ENCODE peak calls at places on chromosomes 16 and 17, in ten cellular contexts. G is stomach, P is uterus, I is breast epithelium, R is body of pancreas, J is esophagus muscularis mucosa, Q is spleen, S is transverse colon, O is IMR-90, L is Peyer's patch. F is an unnamed sample.

GRCh38 chr17:8472663-8473062 is 37.0 kb downstream of the NDEL1 start:
- DNase-seq in G (no peak), P (no peak), I (no peak), R (no peak), J (peak; percentile 34), Q (no peak), S (no peak), O (no peak), L (peak; percentile 38), F (no peak)

GRCh38 chr16:29837833-29838232 is 17.6 kb downstream of the MVP start:
- DNase-seq in G (no peak), P (no peak), I (no peak), R (no peak), J (no peak), Q (no peak), S (no peak), O (peak; percentile 67), L (no peak), F (no peak)

GRCh38 chr16:1773703-1774455 is 945 bp upstream of the MRPS34 start:
- DNase-seq in G (peak; percentile 70), P (no peak), I (no peak), R (peak; percentile 69), J (no peak), Q (no peak), S (peak; percentile 50), O (peak; percentile 24), L (peak; percentile 70), F (no peak)

GRCh38 chr16:48558269-48558915 is 51.6 kb downstream of the N4BP1 start:
- DNase-seq in G (no peak), P (no peak), I (no peak), R (no peak), J (no peak), Q (no peak), S (no peak), O (peak; percentile 67), L (no peak), F (no peak)

GRCh38 chr17:28897769-28898259 is 281 bp upstream of the FLOT2 start:
- DNase-seq in G (no peak), P (no peak), I (no peak), R (no peak), J (no peak), Q (no peak), S (no peak), O (no peak), L (no peak), F (no peak)

GRCh38 chr17:58556833-58557250 is 42.4 kb upstream of the MTMR4 start:
- DNase-seq in G (no peak), P (no peak), I (no peak), R (no peak), J (no peak), Q (no peak), S (no peak), O (no peak), L (no peak), F (no peak)

GRCh38 chr17:55580596-55581133 is 69.4 kb upstream of the SMIM36 start:
- DNase-seq in G (no peak), P (no peak), I (no peak), R (no peak), J (no peak), Q (no peak), S (no peak), O (no peak), L (no peak), F (no peak)

GRCh38 chr16:87203060-87203656 is 114.0 kb downstream of the C16orf95 start:
- DNase-seq in G (peak; percentile 54), P (no peak), I (no peak), R (no peak), J (no peak), Q (no peak), S (peak; percentile 68), O (peak; percentile 77), L (peak; percentile 81), F (peak; percentile 6)

GRCh38 chr16:23406546-23407240 is 46.3 kb downstream of the COG7 start:
- DNase-seq in G (no peak), P (no peak), I (no peak), R (no peak), J (no peak), Q (peak; percentile 39), S (no peak), O (no peak), L (no peak), F (no peak)

GRCh38 chr17:28937044-28937729 is 14.1 kb downstream of the PHF12 start:
- DNase-seq in G (no peak), P (no peak), I (no peak), R (peak; percentile 44), J (no peak), Q (no peak), S (no peak), O (peak; percentile 41), L (no peak), F (no peak)

GRCh38 chr17:81722184-81723120 is 10.4 kb downstream of the SLC25A10 start:
- DNase-seq in G (peak; percentile 94), P (no peak), I (peak; percentile 85), R (peak; percentile 98), J (no peak), Q (no peak), S (peak; percentile 93), O (no peak), L (peak; percentile 83), F (peak; percentile 97)
- TF ChIP-seq POLR2A in G (no peak), P (no peak), I (no peak), R (no peak), J (no peak), Q (no peak), S (peak; percentile 54), O (no peak), L (no peak), F (no peak)

GRCh38 chr17:35546489-35546888 is 9.0 kb upstream of the SLFN12L start:
- DNase-seq in G (no peak), P (no peak), I (no peak), R (no peak), J (no peak), Q (no peak), S (no peak), O (no peak), L (no peak), F (no peak)

GRCh38 chr17:35545150-35545549 is 7.7 kb upstream of the SLFN12L start:
- DNase-seq in G (no peak), P (no peak), I (no peak), R (no peak), J (no peak), Q (no peak), S (no peak), O (no peak), L (no peak), F (no peak)

GRCh38 chr17:35542990-35543389 is 5.5 kb upstream of the SLFN12L start:
- DNase-seq in G (no peak), P (no peak), I (no peak), R (no peak), J (no peak), Q (no peak), S (no peak), O (no peak), L (no peak), F (no peak)

GRCh38 chr17:35541434-35541833 is 4.0 kb upstream of the SLFN12L start:
- DNase-seq in G (no peak), P (no peak), I (no peak), R (no peak), J (no peak), Q (no peak), S (no peak), O (no peak), L (no peak), F (no peak)

GRCh38 chr17:35543856-35544255 is 6.4 kb upstream of the SLFN12L start:
- DNase-seq in G (no peak), P (no peak), I (no peak), R (no peak), J (no peak), Q (no peak), S (no peak), O (peak; percentile 11), L (no peak), F (no peak)
- H3K27ac ChIP-seq in G (no peak overlapping the region), P (no peak overlapping the region), I (no peak overlapping the region), R (no peak overlapping the region), J (no peak overlapping the region), Q (peak overlapping the region; percentile 96), S (no peak overlapping the region), O (no peak overlapping the region), L (no peak overlapping the region), F (no peak overlapping the region)

GRCh38 chr17:4997302-4998026 is at the start of the genes INCA1 and KIF1C:
- DNase-seq in G (peak; percentile 95), P (peak; percentile 92), I (peak; percentile 85), R (peak; percentile 96), J (peak; percentile 98), Q (peak; percentile 99), S (peak; percentile 96), O (peak; percentile 82), L (peak; percentile 97), F (peak; percentile 97)
- TF ChIP-seq POLR2A in G (no peak), P (peak; percentile 79), I (peak; percentile 71), R (peak; percentile 85), J (peak; percentile 57), Q (peak; percentile 37), S (peak; percentile 81), O (no peak), L (peak; percentile 57), F (peak; percentile 93)

GRCh38 chr17:38459556-38459955 is 31.3 kb downstream of the ARHGAP23 start:
- DNase-seq in G (peak; percentile 52), P (no peak), I (no peak), R (no peak), J (no peak), Q (no peak), S (no peak), O (no peak), L (no peak), F (no peak)
- H3K27ac ChIP-seq in G (no peak overlapping the region), P (no peak overlapping the region), I (no peak overlapping the region), R (no peak overlapping the region), J (no peak overlapping the region), Q (peak overlapping the region; percentile 84), S (no peak overlapping the region), O (no peak overlapping the region), L (no peak overlapping the region), F (no peak overlapping the region)